ENCODE peak calls at places on chromosome 18, in five cellular contexts. Z is H1, S is HepG2, L is K562, J is GM12878. F is an unnamed sample.

GRCh38 chr18:5964108-5964507 is 68.8 kb upstream of the TMEM200C start:
- DNase-seq in J (no peak), S (no peak), Z (peak; percentile 29), L (no peak), F (no peak)

GRCh38 chr18:77068890-77069312 is 63.7 kb downstream of the MBP start:
- DNase-seq in J (no peak), Z (no peak), S (no peak), L (no peak), F (no peak)

GRCh38 chr18:33751613-33752221 is 173.7 kb downstream of the ASXL3 start:
- DNase-seq in S (no peak), J (no peak), Z (no peak), L (peak; percentile 2), F (no peak)

GRCh38 chr18:22813648-22814328 is 119.3 kb upstream of the RBBP8 start:
- DNase-seq in S (peak; percentile 21), Z (no peak), L (peak; percentile 30), J (no peak), F (peak; percentile 43)

GRCh38 chr18:9782073-9782857 is 74.2 kb downstream of the RAB31 start:
- DNase-seq in Z (peak; percentile 35), S (no peak), J (no peak), L (no peak), F (no peak)

GRCh38 chr18:56565596-56566355 is 72.6 kb downstream of the TXNL1 start:
- DNase-seq in L (no peak), S (peak; percentile 47), J (no peak), Z (no peak), F (peak; percentile 27)

GRCh38 chr18:13582283-13582682 is 144.1 kb downstream of the FAM210A start:
- DNase-seq in J (no peak), L (no peak), Z (no peak), S (no peak), F (no peak)

GRCh38 chr18:3869848-3870247 is 419.9 kb downstream of the TGIF1 start:
- DNase-seq in L (peak; percentile 61), J (no peak), Z (no peak), S (peak; percentile 36), F (peak; percentile 26)

GRCh38 chr18:70044626-70045025 is 97.0 kb upstream of the CD226 start:
- DNase-seq in S (no peak), Z (no peak), L (no peak), J (no peak), F (peak; percentile 7)

GRCh38 chr18:22005191-22005824 is 164.1 kb upstream of the GATA6 start:
- DNase-seq in J (no peak), L (no peak), S (no peak), Z (no peak), F (no peak)

GRCh38 chr18:9968081-9968848 is 54.4 kb downstream of the VAPA start:
- DNase-seq in Z (no peak), J (no peak), L (no peak), S (no peak), F (no peak)

GRCh38 chr18:12373032-12373770 is 3.8 kb downstream of the AFG3L2 start:
- DNase-seq in L (peak; percentile 53), S (no peak), J (no peak), Z (no peak), F (no peak)

GRCh38 chr18:3715223-3716080 is 265.5 kb downstream of the TGIF1 start:
- DNase-seq in Z (no peak), S (no peak), L (no peak), J (no peak), F (no peak)

GRCh38 chr18:26516964-26517363 is 31.4 kb downstream of the KCTD1 start:
- DNase-seq in Z (no peak), L (no peak), J (no peak), S (no peak), F (no peak)

GRCh38 chr18:77765468-77765867 is 515.8 kb downstream of the GALR1 start:
- DNase-seq in Z (peak; percentile 71), L (peak; percentile 47), J (no peak), S (peak; percentile 11), F (peak; percentile 34)

GRCh38 chr18:12406376-12407111 is 1.2 kb upstream of the PRELID3A start:
- DNase-seq in Z (no peak), J (no peak), S (no peak), L (peak; percentile 41), F (no peak)

GRCh38 chr18:52337286-52337685 is 2.7 kb upstream of the DCC start:
- DNase-seq in L (no peak), S (no peak), Z (no peak), J (no peak), F (no peak)

GRCh38 chr18:39742015-39742466 is 2176.4 kb upstream of the CELF4 start:
- DNase-seq in S (no peak), Z (no peak), L (no peak), J (no peak), F (peak; percentile 53)

GRCh38 chr18:10170375-10170774 is 256.6 kb downstream of the VAPA start:
- DNase-seq in L (no peak), S (no peak), J (no peak), Z (no peak), F (no peak)

GRCh38 chr18:44507729-44508325 is 172.9 kb upstream of the SETBP1 start:
- DNase-seq in Z (no peak), S (no peak), L (no peak), J (peak; percentile 32), F (no peak)

GRCh38 chr18:3177902-3178687 is 41.7 kb downstream of the MYOM1 start:
- DNase-seq in J (peak; percentile 98), L (peak; percentile 73), Z (no peak), S (no peak), F (no peak)

GRCh38 chr18:950882-951539 is 46.3 kb downstream of the ADCYAP1 start:
- DNase-seq in L (no peak), Z (no peak), S (no peak), J (no peak), F (no peak)

GRCh38 chr18:2035056-2035455 is 536.2 kb downstream of the METTL4 start:
- DNase-seq in Z (no peak), S (no peak), J (no peak), L (peak; percentile 8), F (no peak)

GRCh38 chr18:2040279-2040678 is 531.0 kb downstream of the METTL4 start:
- DNase-seq in J (no peak), S (no peak), Z (no peak), L (no peak), F (no peak)

GRCh38 chr18:2030647-2031046 is 540.7 kb downstream of the METTL4 start:
- DNase-seq in L (no peak), J (no peak), S (no peak), Z (no peak), F (no peak)

DNA sequence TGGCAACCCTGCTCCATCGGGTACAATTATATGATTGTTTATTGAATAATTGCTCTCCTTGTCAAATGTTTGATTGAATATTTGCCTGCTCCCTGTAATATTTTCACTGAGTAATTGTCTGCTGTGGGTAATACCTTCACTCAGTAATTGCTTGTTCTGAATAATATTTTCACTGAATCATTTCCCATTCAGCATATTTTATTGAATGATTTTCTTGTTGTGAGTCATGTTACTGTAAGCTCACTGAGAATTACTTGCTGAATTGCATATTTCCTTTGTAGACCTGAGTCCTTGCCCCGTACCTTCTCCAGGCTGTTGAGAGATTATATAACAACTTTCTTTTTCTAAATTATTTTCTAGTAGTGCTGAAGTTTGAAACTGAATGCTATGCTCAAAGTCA is 535.2 kb downstream of the METTL4 start:
- DNase-seq in J (no peak), Z (no peak), S (no peak), L (no peak), F (no peak)
- TF ChIP-seq CHD2 in J (no peak), Z (no peak), S (no peak), L (no peak), F (no peak)

GRCh38 chr18:61637319-61637718 is 255.5 kb downstream of the RNF152 start:
- DNase-seq in Z (peak; percentile 62), J (no peak), L (no peak), S (no peak), F (no peak)
- TF ChIP-seq SIN3A in Z (no peak), J (no peak), L (no peak), S (no peak), F (no peak)

GRCh38 chr18:50338122-50338521 is 36.7 kb upstream of the SKA1 start:
- DNase-seq in J (no peak), S (no peak), L (no peak), Z (no peak), F (peak; percentile 34)

GRCh38 chr18:50338676-50339075 is 36.2 kb upstream of the SKA1 start:
- DNase-seq in Z (no peak), S (no peak), L (no peak), J (no peak), F (no peak)

GRCh38 chr18:50341443-50341842 is 33.4 kb upstream of the SKA1 start:
- DNase-seq in Z (no peak), J (no peak), S (no peak), L (no peak), F (no peak)

GRCh38 chr18:50334546-50335152 is 40.2 kb upstream of the SKA1 start:
- DNase-seq in J (peak; percentile 71), L (no peak), S (no peak), Z (no peak), F (no peak)

DNA sequence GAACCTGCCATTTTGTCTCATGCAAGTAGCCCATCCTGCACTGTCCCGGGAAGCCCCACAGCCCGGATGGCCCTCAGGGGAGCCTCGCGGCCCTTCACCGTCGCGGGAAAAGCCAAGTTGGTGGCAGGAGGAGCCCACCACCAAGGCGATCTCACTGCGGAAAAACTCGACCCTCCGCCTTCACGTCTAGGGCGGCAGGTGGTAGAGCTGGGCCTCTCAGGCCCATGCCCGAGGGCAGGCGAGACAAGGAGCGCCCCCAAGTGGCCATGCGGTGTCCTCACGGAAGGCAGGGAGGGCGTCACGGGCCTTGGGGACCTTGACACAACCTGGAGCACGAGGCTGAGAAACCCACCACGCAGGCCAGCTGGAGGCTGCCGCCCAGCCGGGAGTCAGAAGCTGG is 34.8 kb upstream of the SKA1 start:
- DNase-seq in J (no peak), L (no peak), Z (peak; percentile 85), S (no peak), F (no peak)
- TF ChIP-seq CHD2 in J (no peak), L (no peak), Z (no peak), S (no peak), F (no peak)

DNA sequence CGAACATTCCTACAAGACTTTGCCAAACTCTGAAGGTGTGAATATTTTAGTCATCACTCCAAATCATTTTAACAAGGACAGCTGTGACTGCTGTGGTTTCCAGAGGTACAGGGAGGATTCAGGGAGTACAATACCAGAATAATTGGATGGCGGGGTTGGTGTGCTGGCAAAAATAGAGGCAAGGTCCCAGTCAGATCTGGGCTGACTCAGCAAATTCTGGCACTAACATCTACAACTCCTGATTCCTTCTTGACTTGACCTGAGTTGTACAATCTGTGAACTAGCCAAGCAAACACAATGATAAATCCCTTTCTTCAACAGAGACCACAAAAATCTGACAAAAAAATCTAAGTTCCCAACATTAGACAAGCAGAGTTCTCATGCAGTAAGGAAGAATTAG is 40.4 kb downstream of the RMP24 start:
- DNase-seq in Z (no peak), L (no peak), J (no peak), S (no peak), F (no peak)
- TF ChIP-seq SIN3A in Z (no peak), L (no peak), J (no peak), S (no peak), F (no peak)

GRCh38 chr18:42292654-42293053 is 337.6 kb downstream of the PIK3C3 start:
- DNase-seq in S (no peak), Z (no peak), L (no peak), J (no peak), F (no peak)

GRCh38 chr18:42296192-42296591 is 341.2 kb downstream of the PIK3C3 start:
- DNase-seq in L (no peak), J (no peak), S (no peak), Z (no peak), F (no peak)

GRCh38 chr18:42298744-42299685 is 344.0 kb downstream of the PIK3C3 start:
- DNase-seq in Z (peak; percentile 87), L (peak; percentile 52), S (peak; percentile 68), J (no peak), F (peak; percentile 62)

GRCh38 chr18:42296723-42297122 is 341.7 kb downstream of the PIK3C3 start:
- DNase-seq in S (no peak), L (no peak), J (no peak), Z (no peak), F (no peak)
- TF ChIP-seq CHD2 in S (no peak), L (no peak), J (no peak), Z (no peak), F (no peak)

F was measured in SK-N-SH.